ENCODE peak calls at places on chromosomes 4 and X, in four cellular contexts. T is GM12878, R is A549, B is endothelial cell of umbilical vein. L is an unnamed sample.

GRCh38 chr4:26028133-26028792 is 114.2 kb downstream of the SMIM20 start:
- DNase-seq in T (no peak), R (no peak), B (no peak), L (no peak)

GRCh38 chr4:76526585-76526990 is 91.6 kb downstream of the SHROOM3 start:
- DNase-seq in T (no peak), R (peak), B (no peak), L (no peak)

GRCh38 chr4:52076731-52077130 is 25.6 kb downstream of the SPATA18 start:
- DNase-seq in T (no peak), R (no peak), B (peak), L (no peak)

GRCh38 chr4:39045791-39046221 is 13.6 kb upstream of the TMEM156 start:
- DNase-seq in T (no peak), R (peak), B (peak), L (peak)

GRCh38 chrX:1609311-1609710 is 5.5 kb upstream of the ASMT start:
- DNase-seq in T (no peak), R (no peak), B (no peak), L (no peak)

GRCh38 chr4:78057600-78058560 is 757 bp downstream of the FRAS1 start:
- DNase-seq in T (no peak), R (peak), B (peak), L (no peak)

GRCh38 chr4:83151645-83152044 is 37.1 kb upstream of the PLAC8 start:
- DNase-seq in T (no peak), R (no peak), B (no peak), L (peak)

GRCh38 chr4:76896731-76897521 is 1.0 kb downstream of the SOWAHB start:
- DNase-seq in T (no peak), R (peak), B (peak), L (no peak)

GRCh38 chrX:25175171-25175570 is 159.4 kb upstream of the ARX start:
- DNase-seq in T (no peak), R (no peak), B (no peak), L (no peak)

GRCh38 chrX:85244411-85245210 is 820 bp downstream of the ZNF711 start:
- DNase-seq in T (no peak), R (peak), B (peak), L (no peak)

GRCh38 chrX:96846841-96847240 is 36.9 kb upstream of the RPA4 start:
- DNase-seq in T (no peak), R (no peak), B (no peak), L (no peak)

GRCh38 chr4:95059630-95060029 is 301.9 kb downstream of the BMPR1B start:
- DNase-seq in T (no peak), R (no peak), B (peak), L (no peak)

GRCh38 chrX:142043196-142043595 is 139.5 kb downstream of the MAGEC1 start:
- DNase-seq in T (no peak), R (no peak), B (no peak), L (no peak)

GRCh38 chr4:131381055-131381454 is 1768.0 kb upstream of the PCDH10 start:
- DNase-seq in T (no peak), R (no peak), B (no peak), L (no peak)

GRCh38 chr4:144734522-144734921 is 88.6 kb downstream of the HHIP start:
- DNase-seq in T (no peak), R (no peak), B (no peak), L (no peak)

GRCh38 chr4:113781439-113782040 is 20.0 kb upstream of the CAMK2D start:
- DNase-seq in T (no peak), R (peak), B (peak), L (peak)

GRCh38 chr4:108370291-108370690 is 201.6 kb upstream of the LEF1 start:
- DNase-seq in T (no peak), R (no peak), B (no peak), L (no peak)

GRCh38 chrX:49228185-49228584 is 5.0 kb downstream of the CACNA1F start:
- DNase-seq in T (no peak), R (no peak), B (no peak), L (no peak)

GRCh38 chr4:62644372-62644771 is 1444.2 kb downstream of the ADGRL3 start:
- DNase-seq in T (no peak), R (peak), B (no peak), L (peak)

GRCh38 chrX:1496076-1496475 is 40.9 kb downstream of the P2RY8 start:
- DNase-seq in T (no peak), R (no peak), B (no peak), L (no peak)

GRCh38 chrX:5957506-5957905 is 271.2 kb downstream of the NLGN4X start:
- DNase-seq in T (no peak), R (no peak), B (no peak), L (peak)

GRCh38 chrX:38803609-38804480 is 2.6 kb downstream of the MID1IP1 start:
- DNase-seq in T (no peak), R (peak), B (peak), L (peak)

GRCh38 chrX:106397788-106398538 is 213.8 kb upstream of the RADX start:
- DNase-seq in T (no peak), R (no peak), B (no peak), L (peak)

GRCh38 chr4:24991015-24991414 is 39.7 kb downstream of the LGI2 start:
- DNase-seq in T (no peak), R (no peak), B (peak), L (no peak)

GRCh38 chr4:7906171-7906581 is 33.5 kb downstream of the AFAP1 start:
- DNase-seq in T (no peak), R (no peak), B (peak), L (no peak)

GRCh38 chr4:84501721-84502267 is 2.7 kb upstream of the NKX6-1 start:
- DNase-seq in T (no peak), R (no peak), B (no peak), L (no peak)

GRCh38 chr4:173318648-173319211 is 15.4 kb downstream of the HMGB2 start:
- DNase-seq in T (no peak), R (peak), B (peak), L (peak)

GRCh38 chr4:87360338-87360935 is 30.6 kb downstream of the HSD17B11 start:
- DNase-seq in T (no peak), R (no peak), B (no peak), L (no peak)

GRCh38 chr4:5473125-5473524 is 235.2 kb downstream of the EVC2 start:
- DNase-seq in T (no peak), R (no peak), B (no peak), L (no peak)

GRCh38 chrX:24526616-24527015 is 61.5 kb downstream of the PDK3 start:
- DNase-seq in T (no peak), R (no peak), B (no peak), L (no peak)

GRCh38 chr4:64251779-64252178 is 157.5 kb downstream of the TECRL start:
- DNase-seq in T (no peak), R (no peak), B (no peak), L (no peak)

GRCh38 chr4:41748788-41749445 is 392 bp upstream of the PHOX2B start:
- DNase-seq in T (no peak), R (no peak), B (no peak), L (no peak)

GRCh38 chrX:154401045-154401799 is 3.0 kb downstream of the RPL10 start:
- DNase-seq in T (no peak), R (peak), B (no peak), L (peak)

GRCh38 chr4:11628093-11628725 is 199.5 kb upstream of the HS3ST1 start:
- DNase-seq in T (no peak), R (no peak), B (no peak), L (no peak)

GRCh38 chr4:84892950-84893349 is 73.5 kb downstream of the WDFY3 start:
- DNase-seq in T (no peak), R (no peak), B (no peak), L (no peak)

GRCh38 chr4:110071466-110071865 is 126.9 kb downstream of the ELOVL6 start:
- DNase-seq in T (no peak), R (no peak), B (no peak), L (no peak)

DNA sequence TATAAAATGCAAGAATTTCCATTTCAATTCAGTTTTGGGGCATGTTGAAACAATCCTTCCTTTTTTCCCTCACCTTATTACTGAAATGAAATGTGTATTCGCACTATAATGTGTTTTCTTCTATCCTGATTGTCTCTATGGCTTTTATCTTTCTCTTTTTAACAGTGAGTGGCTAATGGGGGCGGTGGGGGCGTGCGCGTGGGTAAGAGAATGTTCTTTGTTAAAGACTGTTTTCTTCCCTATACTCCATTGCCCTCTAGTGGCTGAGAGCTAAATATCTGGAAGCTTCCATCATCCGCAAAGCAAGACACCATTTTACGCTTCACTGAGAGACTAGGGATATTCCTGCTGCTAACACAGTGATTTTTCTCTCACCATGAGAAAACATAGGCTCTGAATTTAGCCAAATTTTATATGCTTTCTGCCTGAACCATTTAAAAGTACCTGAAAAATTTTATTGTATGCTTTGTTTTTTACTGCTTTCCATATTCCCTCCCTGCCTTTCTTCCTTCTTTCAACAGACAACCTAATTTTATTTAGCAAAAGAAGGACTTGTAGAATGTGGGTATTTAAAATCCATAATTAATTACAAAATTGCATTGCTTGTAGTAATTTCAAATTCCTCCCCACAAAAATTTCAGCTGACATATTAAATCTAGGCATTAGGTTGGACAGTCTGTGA is 194.0 kb downstream of the GASK1B start:
- DNase-seq in T (no peak), R (peak), B (peak), L (peak)
- TF ChIP-seq MAX in T (no peak), R (no peak), B (no peak), L (no peak)

GRCh38 chr4:141215030-141215429 is 5.7 kb upstream of the ZNF330 start:
- DNase-seq in T (no peak), R (no peak), B (no peak), L (no peak)

GRCh38 chr4:141215972-141216761 is 4.5 kb upstream of the ZNF330 start:
- DNase-seq in T (no peak), R (no peak), B (no peak), L (no peak)

GRCh38 chr4:141220271-141220654 is 432 bp upstream of the ZNF330 start:
- DNase-seq in T (no peak), R (no peak), B (no peak), L (no peak)

GRCh38 chr4:141223418-141223817 is 2.7 kb downstream of the ZNF330 start:
- DNase-seq in T (no peak), R (no peak), B (no peak), L (no peak)

GRCh38 chr4:141220655-141221605 is at the start of gene ZNF330:
- DNase-seq in T (peak), R (peak), B (peak), L (peak)
- TF ChIP-seq POLR2A in T (peak), R (peak), B (peak), L (peak)

GRCh38 chrX:9390693-9391368 is 74.0 kb upstream of the TBL1X start:
- DNase-seq in T (no peak), R (no peak), B (no peak), L (no peak)
- TF ChIP-seq MAX in T (no peak), R (no peak), B (no peak), L (no peak)

GRCh38 chrX:12563121-12563520 is 228.1 kb upstream of the PRPS2 start:
- DNase-seq in T (no peak), R (no peak), B (no peak), L (no peak)
- TF ChIP-seq POLR2A in T (no peak), R (no peak), B (no peak), L (no peak)

GRCh38 chr4:2626231-2626630 is 89.8 kb downstream of the FAM193A start:
- DNase-seq in T (no peak), R (no peak), B (no peak), L (no peak)

GRCh38 chr4:2624782-2625548 is 88.5 kb downstream of the FAM193A start:
- DNase-seq in T (no peak), R (no peak), B (no peak), L (no peak)

GRCh38 chr4:2619459-2619858 is 83.0 kb downstream of the FAM193A start:
- DNase-seq in T (no peak), R (no peak), B (no peak), L (no peak)

GRCh38 chr4:2621419-2621818 is 85.0 kb downstream of the FAM193A start:
- DNase-seq in T (no peak), R (no peak), B (no peak), L (peak)

GRCh38 chr4:2623442-2623841 is 87.0 kb downstream of the FAM193A start:
- DNase-seq in T (no peak), R (no peak), B (no peak), L (no peak)
- TF ChIP-seq MAX in T (no peak), R (no peak), B (no peak), L (no peak)

DNA sequence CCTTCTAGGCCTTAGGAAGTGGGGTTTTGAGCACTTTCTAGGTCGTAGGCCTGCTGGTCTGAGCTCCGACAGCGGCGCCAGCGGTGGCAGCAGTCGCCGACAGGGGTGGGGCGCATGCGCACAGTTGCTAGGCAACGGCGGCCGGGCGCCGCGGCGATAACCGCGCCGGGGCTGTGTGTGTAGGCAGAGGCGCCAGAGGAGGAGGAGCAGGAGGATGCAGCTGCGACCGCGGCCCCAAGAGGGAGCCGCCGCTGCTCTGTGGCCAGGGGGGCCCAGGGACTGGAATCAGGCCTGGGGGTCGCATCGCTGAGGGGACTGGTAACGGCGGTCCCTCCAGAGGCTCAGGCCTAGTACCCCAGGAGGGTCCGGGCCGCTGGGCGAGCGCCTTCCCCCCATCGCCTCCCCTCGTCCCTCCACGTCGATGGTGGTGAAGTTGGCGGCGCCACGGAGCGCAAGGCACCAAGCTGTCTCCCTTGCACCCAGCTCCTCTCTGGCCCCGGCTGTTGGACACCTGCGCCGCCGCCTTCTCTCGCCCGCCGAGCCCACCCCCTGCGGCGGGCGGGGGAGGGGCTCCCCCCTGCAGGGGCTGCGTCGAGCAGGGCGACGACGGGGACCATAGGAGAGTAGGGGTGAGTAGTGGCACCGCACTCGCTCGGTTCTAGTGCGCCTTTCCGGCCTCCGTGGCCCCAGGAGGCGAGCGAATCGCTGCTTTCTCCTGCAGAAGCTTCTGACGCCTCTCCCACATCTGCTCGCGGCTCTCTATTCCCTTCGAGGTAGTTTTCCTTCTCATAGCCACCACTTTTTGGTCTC is 58.6 kb upstream of the ZC4H2 start:
- DNase-seq in T (no peak), R (peak), B (peak), L (peak)
- TF ChIP-seq POLR2A in T (peak), R (no peak), B (no peak), L (no peak)

GRCh38 chr4:166091914-166092510 is 219.0 kb downstream of the TLL1 start:
- DNase-seq in T (no peak), R (peak), B (peak), L (peak)
- TF ChIP-seq MAX in T (no peak), R (no peak), B (no peak), L (no peak)

GRCh38 chr4:30801876-30802275 is 81.7 kb downstream of the PCDH7 start:
- DNase-seq in T (no peak), R (no peak), B (no peak), L (no peak)

GRCh38 chr4:30808266-30808665 is 88.1 kb downstream of the PCDH7 start:
- DNase-seq in T (no peak), R (no peak), B (no peak), L (no peak)

DNA sequence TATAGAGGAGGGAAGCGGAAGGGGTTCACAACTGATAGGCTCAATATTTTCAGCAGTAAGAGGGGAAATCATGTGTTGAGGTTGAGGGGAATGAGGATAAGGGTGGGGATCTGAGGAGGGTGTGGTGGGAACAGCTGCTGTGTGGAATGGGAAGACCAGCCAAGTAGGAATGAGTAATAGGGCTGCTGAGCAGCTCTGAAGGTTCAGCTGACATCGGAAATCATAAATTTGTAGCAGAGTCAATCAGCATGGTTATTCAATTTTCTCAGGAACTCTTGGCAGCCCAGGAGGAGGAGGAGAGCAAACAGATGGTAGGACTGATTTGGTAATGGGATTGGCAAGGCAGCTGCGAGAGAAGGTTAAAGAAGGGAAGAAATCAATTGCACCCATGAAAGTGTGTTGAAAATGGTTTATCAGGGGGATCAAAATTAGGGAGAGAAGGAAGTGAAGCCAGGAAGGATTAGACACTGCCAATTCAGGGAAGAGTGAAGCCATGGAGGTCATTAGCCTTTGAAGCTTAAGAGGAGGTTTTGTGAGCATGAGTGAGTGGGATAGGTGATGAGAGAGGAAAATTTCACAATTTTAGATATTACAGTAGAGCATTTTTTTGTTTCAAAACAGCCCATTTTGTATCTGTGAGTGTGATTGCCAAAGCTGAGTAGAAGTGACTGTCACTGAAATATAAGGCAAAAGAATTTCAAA is 82.6 kb downstream of the PCDH7 start:
- DNase-seq in T (no peak), R (no peak), B (peak), L (no peak)
- TF ChIP-seq POLR2A in T (no peak), R (no peak), B (no peak), L (no peak)

GRCh38 chr4:783133-783541 is 42.8 kb downstream of the CPLX1 start:
- DNase-seq in T (no peak), R (no peak), B (no peak), L (no peak)

GRCh38 chr4:781493-782216 is 44.3 kb downstream of the CPLX1 start:
- DNase-seq in T (peak), R (peak), B (peak), L (peak)

GRCh38 chr4:777520-778262 is 48.2 kb downstream of the CPLX1 start:
- DNase-seq in T (no peak), R (no peak), B (no peak), L (no peak)

GRCh38 chr4:779555-779954 is 46.4 kb downstream of the CPLX1 start:
- DNase-seq in T (no peak), R (no peak), B (no peak), L (no peak)

GRCh38 chr4:780730-781492 is 45.0 kb downstream of the CPLX1 start:
- DNase-seq in T (no peak), R (no peak), B (peak), L (peak)
- TF ChIP-seq MAX in T (no peak), R (no peak), B (no peak), L (no peak)